ENCODE peak calls at places on chromosomes 5 and 9, in four cellular contexts. One of them, this sample, is unnamed.

GRCh38 chr5:90297045-90297764 is 112.4 kb downstream of the CETN3 start:
- DNase-seq in SK-N-SH: no peak
- DNase-seq in HL-60: no peak
- DNase-seq in Panc1: no peak
- DNase-seq in this sample: peak

GRCh38 chr9:92734931-92735906 is 29.4 kb downstream of the BICD2 start:
- DNase-seq in SK-N-SH: peak
- DNase-seq in Panc1: no peak
- DNase-seq in HL-60: no peak
- DNase-seq in this sample: no peak

GRCh38 chr5:139642213-139642612 is 5.9 kb upstream of the CXXC5 start:
- DNase-seq in HL-60: no peak
- DNase-seq in SK-N-SH: peak
- DNase-seq in Panc1: no peak
- DNase-seq in this sample: no peak

GRCh38 chr5:6773342-6774035 is 60.3 kb downstream of the TENT4A start:
- DNase-seq in SK-N-SH: peak
- DNase-seq in Panc1: no peak
- DNase-seq in HL-60: no peak
- DNase-seq in this sample: no peak

GRCh38 chr9:91495450-91495849 is 71.8 kb upstream of the NFIL3 start:
- DNase-seq in Panc1: no peak
- DNase-seq in SK-N-SH: no peak
- DNase-seq in HL-60: no peak
- DNase-seq in this sample: no peak

GRCh38 chr5:33807771-33808170 is 84.0 kb downstream of the ADAMTS12 start:
- DNase-seq in HL-60: no peak
- DNase-seq in Panc1: no peak
- DNase-seq in SK-N-SH: no peak
- DNase-seq in this sample: no peak

GRCh38 chr9:127873886-127874285 is 3.6 kb downstream of the AK1 start:
- DNase-seq in SK-N-SH: peak
- DNase-seq in Panc1: no peak
- DNase-seq in HL-60: no peak
- DNase-seq in this sample: no peak

GRCh38 chr9:136668983-136669790 is 6.5 kb downstream of the EGFL7 start:
- DNase-seq in Panc1: no peak
- DNase-seq in SK-N-SH: no peak
- DNase-seq in HL-60: no peak
- DNase-seq in this sample: no peak

GRCh38 chr5:65151632-65152031 is 330.1 kb downstream of the ADAMTS6 start:
- DNase-seq in HL-60: no peak
- DNase-seq in SK-N-SH: no peak
- DNase-seq in Panc1: no peak
- DNase-seq in this sample: no peak

GRCh38 chr9:132141948-132142594 is 19.8 kb upstream of the NTNG2 start:
- DNase-seq in Panc1: no peak
- DNase-seq in SK-N-SH: no peak
- DNase-seq in HL-60: no peak
- DNase-seq in this sample: no peak

GRCh38 chr5:37769108-37769507 is 70.7 kb downstream of the GDNF start:
- DNase-seq in Panc1: no peak
- DNase-seq in SK-N-SH: no peak
- DNase-seq in HL-60: no peak
- DNase-seq in this sample: no peak

GRCh38 chr5:151063136-151063544 is 17.7 kb downstream of the TNIP1 start:
- DNase-seq in HL-60: no peak
- DNase-seq in SK-N-SH: no peak
- DNase-seq in Panc1: no peak
- DNase-seq in this sample: no peak

GRCh38 chr9:34333836-34334235 is 4.5 kb downstream of the NUDT2 start:
- DNase-seq in SK-N-SH: no peak
- DNase-seq in HL-60: no peak
- DNase-seq in Panc1: no peak
- DNase-seq in this sample: no peak

GRCh38 chr9:134406366-134407122 is 80.3 kb downstream of the RXRA start:
- DNase-seq in HL-60: no peak
- DNase-seq in SK-N-SH: peak
- DNase-seq in Panc1: no peak
- DNase-seq in this sample: no peak

GRCh38 chr5:173626501-173626812 is 10.0 kb upstream of the BOD1 start:
- DNase-seq in HL-60: no peak
- DNase-seq in Panc1: no peak
- DNase-seq in SK-N-SH: no peak
- DNase-seq in this sample: no peak

GRCh38 chr9:69971643-69972449 is 71.8 kb upstream of the MAMDC2 start:
- DNase-seq in HL-60: peak
- DNase-seq in SK-N-SH: peak
- DNase-seq in Panc1: peak
- DNase-seq in this sample: peak

GRCh38 chr5:139391570-139392323 is 2.0 kb upstream of the MZB1 start:
- DNase-seq in SK-N-SH: no peak
- DNase-seq in HL-60: no peak
- DNase-seq in Panc1: no peak
- DNase-seq in this sample: peak

GRCh38 chr5:179309751-179310320 is 35.4 kb downstream of the ADAMTS2 start:
- DNase-seq in Panc1: no peak
- DNase-seq in HL-60: no peak
- DNase-seq in SK-N-SH: no peak
- DNase-seq in this sample: no peak

GRCh38 chr5:64874753-64875152 is 106.0 kb downstream of the CWC27 start:
- DNase-seq in Panc1: no peak
- DNase-seq in SK-N-SH: no peak
- DNase-seq in HL-60: no peak
- DNase-seq in this sample: no peak

GRCh38 chr5:115988002-115988401 is 25.7 kb downstream of the LVRN start:
- DNase-seq in SK-N-SH: no peak
- DNase-seq in Panc1: no peak
- DNase-seq in HL-60: no peak
- DNase-seq in this sample: no peak

GRCh38 chr9:92224177-92224576 is 69.3 kb downstream of the IARS1 start:
- DNase-seq in HL-60: no peak
- DNase-seq in Panc1: no peak
- DNase-seq in SK-N-SH: peak
- DNase-seq in this sample: no peak

GRCh38 chr5:160260881-160261815 is 31.8 kb downstream of the FABP6 start:
- DNase-seq in Panc1: no peak
- DNase-seq in SK-N-SH: no peak
- DNase-seq in HL-60: peak
- DNase-seq in this sample: no peak

GRCh38 chr9:133953976-133954709 is 38.0 kb downstream of the VAV2 start:
- DNase-seq in HL-60: no peak
- DNase-seq in SK-N-SH: no peak
- DNase-seq in Panc1: no peak
- DNase-seq in this sample: no peak

GRCh38 chr5:4859489-4860211 is 280.5 kb upstream of the ADAMTS16 start:
- DNase-seq in Panc1: no peak
- DNase-seq in SK-N-SH: no peak
- DNase-seq in HL-60: no peak
- DNase-seq in this sample: no peak

GRCh38 chr5:178553517-178553916 is 36.7 kb downstream of the COL23A1 start:
- DNase-seq in SK-N-SH: no peak
- DNase-seq in HL-60: no peak
- DNase-seq in Panc1: no peak
- DNase-seq in this sample: no peak

GRCh38 chr9:130498298-130498917 is 53.6 kb downstream of the ASS1 start:
- DNase-seq in Panc1: no peak
- DNase-seq in SK-N-SH: no peak
- DNase-seq in HL-60: no peak
- DNase-seq in this sample: no peak

GRCh38 chr5:135207866-135208265 is 173.8 kb upstream of the PITX1 start:
- DNase-seq in Panc1: no peak
- DNase-seq in SK-N-SH: no peak
- DNase-seq in HL-60: no peak
- DNase-seq in this sample: no peak

GRCh38 chr9:89532944-89533343 is 35.0 kb upstream of the SEMA4D start:
- DNase-seq in SK-N-SH: no peak
- DNase-seq in Panc1: no peak
- DNase-seq in HL-60: no peak
- DNase-seq in this sample: no peak

GRCh38 chr9:89535461-89535860 is 37.5 kb upstream of the SEMA4D start:
- DNase-seq in HL-60: no peak
- DNase-seq in Panc1: no peak
- DNase-seq in SK-N-SH: no peak
- DNase-seq in this sample: no peak

GRCh38 chr9:89533396-89534187 is 35.7 kb upstream of the SEMA4D start:
- DNase-seq in HL-60: no peak
- DNase-seq in Panc1: no peak
- DNase-seq in SK-N-SH: peak
- DNase-seq in this sample: no peak

GRCh38 chr9:89534888-89535287 is 37.0 kb upstream of the SEMA4D start:
- DNase-seq in SK-N-SH: no peak
- DNase-seq in Panc1: no peak
- DNase-seq in HL-60: no peak
- DNase-seq in this sample: no peak

DNA sequence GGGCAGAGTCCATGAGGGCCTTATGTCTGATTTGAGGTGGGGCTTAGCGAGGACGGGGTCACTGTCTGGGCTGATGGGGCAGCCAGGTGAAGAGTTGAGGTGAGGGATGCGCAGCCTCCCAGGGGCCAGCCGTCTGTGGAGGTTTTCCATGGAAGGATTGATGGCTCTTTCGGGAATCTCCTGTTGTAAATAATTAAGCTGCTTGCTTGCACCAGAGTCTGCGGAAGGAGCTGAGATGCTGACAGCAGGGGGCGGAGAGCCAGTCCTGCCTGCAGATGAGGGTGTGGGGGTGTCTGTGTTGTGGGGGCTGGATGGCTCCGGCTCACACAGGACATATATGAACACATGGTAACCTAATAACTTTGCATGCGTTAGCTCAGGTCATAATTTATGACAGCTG is 36.6 kb upstream of the SEMA4D start:
- DNase-seq in SK-N-SH: no peak
- DNase-seq in Panc1: no peak
- DNase-seq in HL-60: no peak
- DNase-seq in this sample: no peak
- TF ChIP-seq REST in SK-N-SH: no peak
- TF ChIP-seq REST in Panc1: no peak
- TF ChIP-seq REST in HL-60: no peak
- TF ChIP-seq REST in this sample: no peak

DNA sequence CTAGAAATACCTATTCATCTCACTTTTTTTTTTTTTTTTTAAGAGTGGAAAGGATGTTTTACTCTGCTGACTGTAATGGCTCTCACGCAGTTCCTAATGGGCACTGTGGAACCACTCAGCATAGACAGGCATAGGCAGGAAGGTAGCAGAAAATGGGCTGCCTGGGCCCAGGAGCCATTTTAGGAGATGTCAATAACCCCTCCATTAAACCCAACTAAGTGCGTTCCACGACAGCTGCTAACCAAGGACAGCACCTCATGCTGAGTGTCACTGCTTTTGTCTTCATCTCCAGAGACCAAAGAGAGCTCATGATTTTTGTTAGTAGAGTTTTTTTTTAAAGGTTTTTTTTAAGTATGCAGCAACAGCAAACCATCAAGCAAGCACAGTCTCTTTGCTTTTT is 15.3 kb downstream of the MAP1B start:
- DNase-seq in Panc1: no peak
- DNase-seq in SK-N-SH: no peak
- DNase-seq in HL-60: no peak
- DNase-seq in this sample: peak
- TF ChIP-seq REST in Panc1: no peak
- TF ChIP-seq REST in SK-N-SH: peak
- TF ChIP-seq REST in HL-60: no peak
- TF ChIP-seq REST in this sample: no peak

GRCh38 chr5:132260714-132261615 is 3.5 kb downstream of the PDLIM4 start:
- DNase-seq in Panc1: no peak
- DNase-seq in SK-N-SH: no peak
- DNase-seq in HL-60: no peak
- DNase-seq in this sample: no peak

GRCh38 chr5:132259061-132259851 is 1.8 kb downstream of the PDLIM4 start:
- DNase-seq in Panc1: no peak
- DNase-seq in SK-N-SH: peak
- DNase-seq in HL-60: no peak
- DNase-seq in this sample: no peak

GRCh38 chr5:132258102-132259060 is 885 bp downstream of the PDLIM4 start:
- DNase-seq in Panc1: no peak
- DNase-seq in SK-N-SH: peak
- DNase-seq in HL-60: no peak
- DNase-seq in this sample: no peak

GRCh38 chr5:132261881-132262845 is 4.7 kb downstream of the PDLIM4 start:
- DNase-seq in SK-N-SH: no peak
- DNase-seq in Panc1: no peak
- DNase-seq in HL-60: no peak
- DNase-seq in this sample: no peak

GRCh38 chr5:132260051-132260450 is 2.6 kb downstream of the PDLIM4 start:
- DNase-seq in HL-60: no peak
- DNase-seq in Panc1: no peak
- DNase-seq in SK-N-SH: peak
- DNase-seq in this sample: no peak
- TF ChIP-seq REST in HL-60: no peak
- TF ChIP-seq REST in Panc1: no peak
- TF ChIP-seq REST in SK-N-SH: no peak
- TF ChIP-seq REST in this sample: no peak

GRCh38 chr9:73543727-73544126 is 392.1 kb downstream of the ANXA1 start:
- DNase-seq in SK-N-SH: no peak
- DNase-seq in Panc1: no peak
- DNase-seq in HL-60: no peak
- DNase-seq in this sample: no peak

GRCh38 chr9:73541923-73542322 is 390.3 kb downstream of the ANXA1 start:
- DNase-seq in SK-N-SH: no peak
- DNase-seq in Panc1: no peak
- DNase-seq in HL-60: no peak
- DNase-seq in this sample: no peak

GRCh38 chr9:73536403-73536802 is 384.7 kb downstream of the ANXA1 start:
- DNase-seq in SK-N-SH: no peak
- DNase-seq in Panc1: no peak
- DNase-seq in HL-60: no peak
- DNase-seq in this sample: no peak

GRCh38 chr9:73537561-73537960 is 385.9 kb downstream of the ANXA1 start:
- DNase-seq in SK-N-SH: no peak
- DNase-seq in HL-60: no peak
- DNase-seq in Panc1: no peak
- DNase-seq in this sample: no peak

GRCh38 chr9:73539881-73540280 is 388.2 kb downstream of the ANXA1 start:
- DNase-seq in SK-N-SH: peak
- DNase-seq in HL-60: no peak
- DNase-seq in Panc1: no peak
- DNase-seq in this sample: no peak
- TF ChIP-seq REST in SK-N-SH: no peak
- TF ChIP-seq REST in HL-60: no peak
- TF ChIP-seq REST in Panc1: no peak
- TF ChIP-seq REST in this sample: no peak

GRCh38 chr5:109900453-109900852 is 210.7 kb downstream of the MAN2A1 start:
- DNase-seq in HL-60: no peak
- DNase-seq in Panc1: no peak
- DNase-seq in SK-N-SH: no peak
- DNase-seq in this sample: no peak
- TF ChIP-seq REST in HL-60: peak
- TF ChIP-seq REST in Panc1: no peak
- TF ChIP-seq REST in SK-N-SH: peak
- TF ChIP-seq REST in this sample: peak